ENCODE peak calls at places on chromosomes 4 and X, in five cellular contexts. Z is Peyer's patch, V is thyroid gland, K is foreskin keratinocyte, M is IMR-90. X is an unnamed sample.

GRCh38 chrX:2430265-2430825 is 70.4 kb downstream of the DHRSX start:
- DNase-seq in Z (no peak), V (no peak), K (peak; percentile 27), M (peak; percentile 4), X (no peak)

GRCh38 chrX:68647156-68647957 is at the start of gene STARD8:
- DNase-seq in Z (no peak), V (peak; percentile 35), K (no peak), M (peak; percentile 45), X (no peak)

GRCh38 chr4:73726000-73726399 is 14.4 kb upstream of the CXCL8 start:
- DNase-seq in Z (no peak), V (peak; percentile 42), K (peak; percentile 91), M (peak; percentile 93), X (peak; percentile 97)

GRCh38 chrX:71253253-71254091 is 468 bp downstream of the ZMYM3 start:
- DNase-seq in Z (peak; percentile 52), V (peak; percentile 44), K (no peak), M (peak; percentile 13), X (no peak)

GRCh38 chrX:23246001-23246400 is 88.6 kb upstream of the PTCHD1 start:
- DNase-seq in Z (no peak), V (no peak), K (no peak), M (no peak), X (no peak)

GRCh38 chrX:7263961-7264360 is 116.0 kb upstream of the PUDP start:
- DNase-seq in Z (no peak), V (no peak), K (peak; percentile 55), M (no peak), X (peak; percentile 16)

GRCh38 chr4:7366180-7366957 is 68.4 kb downstream of the PSAPL1 start:
- DNase-seq in Z (no peak), V (peak; percentile 69), K (no peak), M (no peak), X (no peak)

GRCh38 chr4:1395941-1396805 is 10.1 kb downstream of the NKX1-1 start:
- DNase-seq in Z (no peak), V (no peak), K (no peak), M (no peak), X (no peak)

GRCh38 chr4:17701146-17701859 is 80.1 kb downstream of the FAM184B start:
- DNase-seq in Z (no peak), V (no peak), K (no peak), M (no peak), X (no peak)

GRCh38 chr4:22573198-22573597 is 57.3 kb upstream of the ADGRA3 start:
- DNase-seq in Z (peak; percentile 53), V (peak; percentile 89), K (no peak), M (no peak), X (no peak)

GRCh38 chr4:108120789-108121188 is 47.9 kb downstream of the LEF1 start:
- DNase-seq in Z (no peak), V (no peak), K (no peak), M (no peak), X (no peak)

GRCh38 chr4:84366932-84367331 is 132.2 kb downstream of the NKX6-1 start:
- DNase-seq in Z (no peak), V (no peak), K (no peak), M (no peak), X (no peak)

GRCh38 chr4:1991596-1992434 is 17.0 kb downstream of the NELFA start:
- DNase-seq in Z (no peak), V (no peak), K (no peak), M (no peak), X (no peak)

GRCh38 chrX:86830685-86831084 is 682.4 kb downstream of the DACH2 start:
- DNase-seq in Z (no peak), V (no peak), K (no peak), M (no peak), X (no peak)

GRCh38 chrX:39985551-39985950 is 112.2 kb downstream of the BCOR start:
- DNase-seq in Z (no peak), V (no peak), K (no peak), M (no peak), X (no peak)

GRCh38 chrX:129957241-129958099 is 25.0 kb upstream of the BCORL1 start:
- DNase-seq in Z (peak; percentile 88), V (peak; percentile 66), K (no peak), M (peak; percentile 16), X (no peak)

DNA sequence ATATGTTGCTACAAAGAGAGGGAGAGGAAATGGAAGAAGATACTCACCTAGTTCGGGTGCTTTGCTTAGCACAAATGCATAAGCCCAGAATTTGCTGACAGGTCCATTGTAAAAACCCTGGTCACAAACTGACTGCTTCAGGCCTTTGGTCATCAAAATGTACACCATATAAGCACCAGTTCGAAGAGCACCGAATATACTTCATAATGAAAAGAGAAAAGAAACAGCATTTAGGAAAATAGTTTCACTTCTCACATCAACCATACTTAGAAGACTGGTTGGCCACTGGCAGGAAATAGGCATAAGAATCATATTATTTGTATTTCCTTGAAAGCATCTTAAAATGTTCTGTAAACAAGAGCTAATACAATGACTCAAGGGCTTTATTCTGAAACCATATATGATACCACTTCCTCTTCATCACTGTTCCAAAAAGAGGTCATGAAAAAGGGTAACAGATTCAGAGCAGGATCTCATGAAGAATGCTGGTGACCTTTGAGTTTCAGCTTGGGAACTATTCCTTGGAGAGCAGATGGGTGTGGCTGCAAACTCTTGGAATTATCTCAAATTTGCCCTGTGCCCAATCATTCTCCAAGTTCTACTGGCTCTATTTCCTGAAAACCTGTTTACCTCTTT is 138.7 kb downstream of the ELOVL6 start:
- DNase-seq in Z (no peak), V (no peak), K (peak; percentile 3), M (peak; percentile 13), X (no peak)
- TF ChIP-seq CTCF in Z (no peak), V (no peak), K (no peak), M (no peak), X (no peak)

DNA sequence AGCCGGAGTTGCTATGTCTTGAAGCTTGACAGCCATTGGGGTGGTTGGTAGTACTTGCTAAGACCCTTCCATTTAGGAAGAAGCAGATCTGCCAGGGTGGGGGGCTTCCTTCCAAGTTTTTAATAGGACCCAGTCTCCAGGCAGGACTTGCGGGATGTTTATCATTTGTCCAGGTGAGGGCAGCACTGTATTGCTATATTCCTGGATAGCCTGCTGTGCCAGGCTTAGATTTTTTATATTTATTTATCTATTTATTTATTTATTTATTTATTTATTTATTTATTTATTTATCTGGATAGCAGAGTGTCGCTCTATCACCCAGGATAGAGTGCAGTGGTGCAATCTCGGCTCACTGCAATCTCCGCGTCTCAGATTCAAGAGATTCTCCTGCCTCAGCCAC is 87.4 kb upstream of the CT45A1 start:
- DNase-seq in Z (no peak), V (no peak), K (no peak), M (no peak), X (no peak)
- TF ChIP-seq CTCF in Z (peak; percentile 5), V (no peak), K (peak; percentile 28), M (peak; percentile 10), X (peak; percentile 32)

GRCh38 chr4:76811604-76812412 is 86.1 kb downstream of the SOWAHB start:
- DNase-seq in Z (no peak), V (no peak), K (no peak), M (peak; percentile 69), X (no peak)
- TF ChIP-seq CTCF in Z (no peak), V (no peak), K (no peak), M (no peak), X (no peak)

GRCh38 chrX:25278341-25278740 is 262.6 kb upstream of the ARX start:
- DNase-seq in Z (no peak), V (no peak), K (no peak), M (no peak), X (no peak)

GRCh38 chrX:25277574-25277973 is 261.8 kb upstream of the ARX start:
- DNase-seq in Z (no peak), V (no peak), K (no peak), M (no peak), X (no peak)

GRCh38 chrX:25275159-25275558 is 259.4 kb upstream of the ARX start:
- DNase-seq in Z (no peak), V (no peak), K (no peak), M (no peak), X (no peak)
- TF ChIP-seq CTCF in Z (no peak), V (no peak), K (peak; percentile 26), M (no peak), X (peak; percentile 47)

GRCh38 chrX:136708348-136708747 is 60.4 kb downstream of the CD40LG start:
- DNase-seq in Z (no peak), V (no peak), K (no peak), M (peak; percentile 13), X (no peak)
- TF ChIP-seq CTCF in Z (peak; percentile 23), V (no peak), K (peak; percentile 51), M (peak; percentile 33), X (peak; percentile 48)

X was measured in epithelial cell of proximal tubule.